ENCODE peak calls at places on chromosomes 1 and 21, in ten cellular contexts. W is astrocyte of the spinal cord; C is fibroblast of villous mesenchyme; Q is WERI-Rb-1; P is T-helper 1 cell; R is left ventricle myocardium superior; K is activated naive CD4-positive, alpha-beta T cell treated with Interleukin-2 at 50 U/mL for 16 hours; F is bronchial epithelial cell; E is germinal center; I is stimulated activated CD4-positive, alpha-beta T cell treated with anti-CD3 and anti-CD28 coated beads, Interleukin-2, amount 100 ng/mL, for 48 hours. H is an unnamed sample.

GRCh38 chr1:189686288-189686687 is 791.4 kb downstream of the BRINP3 start:
- DNase-seq in W (no peak), C (no peak), Q (no peak), P (no peak), R (no peak), K (no peak), F (no peak), E (no peak), I (no peak), H (no peak)

GRCh38 chr1:99919221-99919620 is 50.6 kb upstream of the SLC35A3 start:
- DNase-seq in W (no peak), C (peak), Q (no peak), P (no peak), R (no peak), K (no peak), F (no peak), E (no peak), I (no peak), H (no peak)

GRCh38 chr1:29974345-29974744 is 738.0 kb downstream of the PTPRU start:
- DNase-seq in W (peak), C (peak), Q (no peak), P (no peak), R (no peak), K (no peak), F (peak), E (no peak), I (no peak), H (no peak)

GRCh38 chr1:160062134-160062533 is 7.8 kb downstream of the KCNJ10 start:
- DNase-seq in W (no peak), C (no peak), Q (no peak), P (no peak), R (no peak), K (no peak), F (no peak), E (no peak), I (no peak), H (no peak)

GRCh38 chr1:23004112-23004511 is 11.5 kb downstream of the TEX46 start:
- DNase-seq in W (no peak), C (no peak), Q (no peak), P (no peak), R (no peak), K (no peak), F (no peak), E (no peak), I (no peak), H (no peak)

GRCh38 chr1:20366076-20366765 is 75.5 kb downstream of the VWA5B1 start:
- DNase-seq in W (no peak), C (no peak), Q (peak), P (no peak), R (peak), K (no peak), F (no peak), E (no peak), I (no peak), H (no peak)

GRCh38 chr1:208132287-208132882 is 111.8 kb downstream of the PLXNA2 start:
- DNase-seq in W (peak), C (peak), Q (peak), P (peak), R (peak), K (peak), F (peak), E (peak), I (peak), H (peak)

GRCh38 chr1:27000817-27001460 is 7.4 kb downstream of the TRNP1 start:
- DNase-seq in W (peak), C (peak), Q (no peak), P (no peak), R (no peak), K (no peak), F (peak), E (no peak), I (no peak), H (no peak)

GRCh38 chr1:109432336-109432735 is 6.1 kb upstream of the PSMA5 start:
- DNase-seq in W (no peak), C (no peak), Q (no peak), P (no peak), R (no peak), K (no peak), F (no peak), E (no peak), I (no peak), H (no peak)

GRCh38 chr1:87794788-87795614 is 466.3 kb downstream of the LMO4 start:
- DNase-seq in W (peak), C (peak), Q (no peak), P (no peak), R (no peak), K (no peak), F (peak), E (no peak), I (no peak), H (no peak)

GRCh38 chr1:184770176-184770575 is 15.5 kb upstream of the EDEM3 start:
- DNase-seq in W (no peak), C (peak), Q (no peak), P (no peak), R (no peak), K (no peak), F (no peak), E (no peak), I (no peak), H (no peak)

GRCh38 chr1:12339410-12339809 is 109.6 kb downstream of the VPS13D start:
- DNase-seq in W (no peak), C (no peak), Q (no peak), P (no peak), R (no peak), K (no peak), F (no peak), E (no peak), I (no peak), H (no peak)

GRCh38 chr21:34335316-34335715 is 28.5 kb upstream of the KCNE2 start:
- DNase-seq in W (no peak), C (no peak), Q (no peak), P (no peak), R (no peak), K (no peak), F (no peak), E (no peak), I (no peak), H (no peak)

GRCh38 chr1:207459008-207459407 is 4.9 kb downstream of the CR2 start:
- DNase-seq in W (no peak), C (no peak), Q (no peak), P (peak), R (no peak), K (no peak), F (no peak), E (no peak), I (no peak), H (no peak)

GRCh38 chr1:185517808-185518419 is 200.9 kb upstream of the IVNS1ABP start:
- DNase-seq in W (peak), C (no peak), Q (no peak), P (no peak), R (no peak), K (no peak), F (no peak), E (no peak), I (no peak), H (no peak)

GRCh38 chr1:150674881-150675280 is 22.1 kb downstream of the GOLPH3L start:
- DNase-seq in W (no peak), C (no peak), Q (no peak), P (no peak), R (no peak), K (no peak), F (no peak), E (no peak), I (no peak), H (no peak)

GRCh38 chr1:212311836-212312497 is 26.8 kb downstream of the PPP2R5A start:
- DNase-seq in W (no peak), C (no peak), Q (no peak), P (no peak), R (no peak), K (no peak), F (peak), E (no peak), I (no peak), H (no peak)

GRCh38 chr1:204697893-204698292 is 12.4 kb upstream of the LRRN2 start:
- DNase-seq in W (no peak), C (no peak), Q (no peak), P (no peak), R (no peak), K (no peak), F (no peak), E (no peak), I (no peak), H (no peak)

GRCh38 chr1:198483006-198483405 is 57.5 kb downstream of the ATP6V1G3 start:
- DNase-seq in W (no peak), C (no peak), Q (no peak), P (no peak), R (no peak), K (no peak), F (no peak), E (no peak), I (no peak), H (no peak)

GRCh38 chr1:245997471-245998258 is 509.4 kb downstream of the SMYD3 start:
- DNase-seq in W (peak), C (peak), Q (no peak), P (no peak), R (peak), K (no peak), F (peak), E (no peak), I (no peak), H (no peak)

GRCh38 chr1:178263341-178263740 is 169.4 kb downstream of the RASAL2 start:
- DNase-seq in W (peak), C (peak), Q (no peak), P (no peak), R (no peak), K (no peak), F (no peak), E (no peak), I (no peak), H (no peak)

GRCh38 chr1:170791941-170792340 is 128.0 kb downstream of the PRRX1 start:
- DNase-seq in W (no peak), C (no peak), Q (no peak), P (no peak), R (no peak), K (no peak), F (no peak), E (no peak), I (no peak), H (no peak)

GRCh38 chr1:160261526-160261877 is 847 bp downstream of the DCAF8 start:
- DNase-seq in W (peak), C (peak), Q (peak), P (peak), R (no peak), K (peak), F (peak), E (peak), I (peak), H (peak)

GRCh38 chr1:29575826-29576225 is 339.5 kb downstream of the PTPRU start:
- DNase-seq in W (no peak), C (no peak), Q (no peak), P (no peak), R (no peak), K (no peak), F (no peak), E (no peak), I (no peak), H (no peak)

GRCh38 chr21:38439336-38439900 is 58.9 kb downstream of the ERG start:
- DNase-seq in W (peak), C (no peak), Q (no peak), P (no peak), R (no peak), K (no peak), F (no peak), E (no peak), I (no peak), H (no peak)

GRCh38 chr1:59315529-59316433 is 18.9 kb downstream of the FGGY start:
- DNase-seq in W (peak), C (peak), Q (peak), P (no peak), R (no peak), K (no peak), F (no peak), E (no peak), I (no peak), H (no peak)

H was measured in activated naive CD8-positive, alpha-beta T cell treated with anti-CD3 and anti-CD28 coated beads, Interleukin-2, amount 50 U/mL, for 24 hours.